ENCODE peak calls at places on chromosomes 5 and 9, in ten cellular contexts. One of them, this sample, is unnamed.

GRCh38 chr5:88824892-88825781 is 57.8 kb downstream of the MEF2C start:
- DNase-seq in H54: no peak
- DNase-seq in activated naive CD4-positive, alpha-beta T cell: no peak
- DNase-seq in NCI-H748 treated with DMSO at 0.1 percent for 48 hours: no peak
- DNase-seq in GM13977: no peak
- DNase-seq in IMR-90: peak; percentile 67
- DNase-seq in putamen: no peak
- DNase-seq in activated naive CD8-positive, alpha-beta T cell treated with anti-CD3 and anti-CD28 coated beads, Interleukin-2, amount 50 U/mL, for 16 hours: no peak
- DNase-seq in suprapubic skin: no peak
- DNase-seq in midbrain: no peak
- DNase-seq in this sample: no peak

GRCh38 chr9:14238518-14238917 is 75.4 kb downstream of the NFIB start:
- DNase-seq in H54: no peak
- DNase-seq in midbrain: no peak
- DNase-seq in NCI-H748 treated with DMSO at 0.1 percent for 48 hours: no peak
- DNase-seq in activated naive CD8-positive, alpha-beta T cell treated with anti-CD3 and anti-CD28 coated beads, Interleukin-2, amount 50 U/mL, for 16 hours: no peak
- DNase-seq in putamen: peak; percentile 12
- DNase-seq in suprapubic skin: no peak
- DNase-seq in GM13977: no peak
- DNase-seq in activated naive CD4-positive, alpha-beta T cell: no peak
- DNase-seq in IMR-90: peak; percentile 58
- DNase-seq in this sample: no peak

GRCh38 chr9:104557179-104557634 is 11.8 kb upstream of the OR13C8 start:
- DNase-seq in H54: no peak
- DNase-seq in midbrain: no peak
- DNase-seq in suprapubic skin: no peak
- DNase-seq in activated naive CD4-positive, alpha-beta T cell: no peak
- DNase-seq in NCI-H748 treated with DMSO at 0.1 percent for 48 hours: no peak
- DNase-seq in GM13977: no peak
- DNase-seq in putamen: no peak
- DNase-seq in activated naive CD8-positive, alpha-beta T cell treated with anti-CD3 and anti-CD28 coated beads, Interleukin-2, amount 50 U/mL, for 16 hours: no peak
- DNase-seq in IMR-90: no peak
- DNase-seq in this sample: no peak

GRCh38 chr5:109053995-109054417 is 306.3 kb downstream of the FER start:
- DNase-seq in NCI-H748 treated with DMSO at 0.1 percent for 48 hours: no peak
- DNase-seq in activated naive CD8-positive, alpha-beta T cell treated with anti-CD3 and anti-CD28 coated beads, Interleukin-2, amount 50 U/mL, for 16 hours: no peak
- DNase-seq in activated naive CD4-positive, alpha-beta T cell: no peak
- DNase-seq in H54: no peak
- DNase-seq in midbrain: no peak
- DNase-seq in IMR-90: peak; percentile 92
- DNase-seq in suprapubic skin: no peak
- DNase-seq in putamen: no peak
- DNase-seq in GM13977: no peak
- DNase-seq in this sample: peak; percentile 13

GRCh38 chr5:160369990-160370712 is at the start of gene C1QTNF2:
- DNase-seq in suprapubic skin: peak; percentile 88
- DNase-seq in putamen: peak; percentile 27
- DNase-seq in midbrain: peak; percentile 42
- DNase-seq in IMR-90: peak; percentile 72
- DNase-seq in activated naive CD4-positive, alpha-beta T cell: no peak
- DNase-seq in NCI-H748 treated with DMSO at 0.1 percent for 48 hours: no peak
- DNase-seq in H54: peak; percentile 57
- DNase-seq in activated naive CD8-positive, alpha-beta T cell treated with anti-CD3 and anti-CD28 coated beads, Interleukin-2, amount 50 U/mL, for 16 hours: no peak
- DNase-seq in GM13977: peak; percentile 30
- DNase-seq in this sample: no peak

GRCh38 chr9:91301161-91301560 is 60.6 kb downstream of the AUH start:
- DNase-seq in suprapubic skin: no peak
- DNase-seq in GM13977: no peak
- DNase-seq in activated naive CD4-positive, alpha-beta T cell: no peak
- DNase-seq in H54: no peak
- DNase-seq in activated naive CD8-positive, alpha-beta T cell treated with anti-CD3 and anti-CD28 coated beads, Interleukin-2, amount 50 U/mL, for 16 hours: no peak
- DNase-seq in NCI-H748 treated with DMSO at 0.1 percent for 48 hours: no peak
- DNase-seq in IMR-90: peak; percentile 31
- DNase-seq in midbrain: no peak
- DNase-seq in putamen: no peak
- DNase-seq in this sample: no peak

GRCh38 chr9:96391021-96391765 is 7.7 kb upstream of the SLC35D2 start:
- DNase-seq in activated naive CD8-positive, alpha-beta T cell treated with anti-CD3 and anti-CD28 coated beads, Interleukin-2, amount 50 U/mL, for 16 hours: no peak
- DNase-seq in H54: no peak
- DNase-seq in putamen: no peak
- DNase-seq in suprapubic skin: no peak
- DNase-seq in NCI-H748 treated with DMSO at 0.1 percent for 48 hours: no peak
- DNase-seq in activated naive CD4-positive, alpha-beta T cell: no peak
- DNase-seq in IMR-90: peak; percentile 37
- DNase-seq in midbrain: no peak
- DNase-seq in GM13977: no peak
- DNase-seq in this sample: no peak

GRCh38 chr9:4371108-4371507 is 71.2 kb upstream of the GLIS3 start:
- DNase-seq in NCI-H748 treated with DMSO at 0.1 percent for 48 hours: no peak
- DNase-seq in IMR-90: peak; percentile 92
- DNase-seq in activated naive CD8-positive, alpha-beta T cell treated with anti-CD3 and anti-CD28 coated beads, Interleukin-2, amount 50 U/mL, for 16 hours: no peak
- DNase-seq in suprapubic skin: no peak
- DNase-seq in GM13977: no peak
- DNase-seq in H54: peak; percentile 65
- DNase-seq in activated naive CD4-positive, alpha-beta T cell: no peak
- DNase-seq in midbrain: no peak
- DNase-seq in putamen: no peak
- DNase-seq in this sample: no peak

GRCh38 chr5:156402387-156402921 is 75.5 kb downstream of the SGCD start:
- DNase-seq in IMR-90: no peak
- DNase-seq in activated naive CD8-positive, alpha-beta T cell treated with anti-CD3 and anti-CD28 coated beads, Interleukin-2, amount 50 U/mL, for 16 hours: no peak
- DNase-seq in GM13977: peak; percentile 72
- DNase-seq in putamen: peak; percentile 15
- DNase-seq in suprapubic skin: no peak
- DNase-seq in activated naive CD4-positive, alpha-beta T cell: no peak
- DNase-seq in midbrain: no peak
- DNase-seq in H54: no peak
- DNase-seq in NCI-H748 treated with DMSO at 0.1 percent for 48 hours: peak; percentile 50
- DNase-seq in this sample: peak; percentile 74

GRCh38 chr5:120923026-120923425 is 458.9 kb downstream of the PRR16 start:
- DNase-seq in activated naive CD4-positive, alpha-beta T cell: no peak
- DNase-seq in H54: no peak
- DNase-seq in IMR-90: no peak
- DNase-seq in NCI-H748 treated with DMSO at 0.1 percent for 48 hours: no peak
- DNase-seq in suprapubic skin: no peak
- DNase-seq in activated naive CD8-positive, alpha-beta T cell treated with anti-CD3 and anti-CD28 coated beads, Interleukin-2, amount 50 U/mL, for 16 hours: no peak
- DNase-seq in putamen: no peak
- DNase-seq in GM13977: no peak
- DNase-seq in midbrain: no peak
- DNase-seq in this sample: no peak

GRCh38 chr5:91591076-91591475 is 208.0 kb upstream of the ARRDC3 start:
- DNase-seq in NCI-H748 treated with DMSO at 0.1 percent for 48 hours: no peak
- DNase-seq in suprapubic skin: no peak
- DNase-seq in putamen: no peak
- DNase-seq in IMR-90: no peak
- DNase-seq in H54: no peak
- DNase-seq in midbrain: no peak
- DNase-seq in activated naive CD8-positive, alpha-beta T cell treated with anti-CD3 and anti-CD28 coated beads, Interleukin-2, amount 50 U/mL, for 16 hours: no peak
- DNase-seq in activated naive CD4-positive, alpha-beta T cell: no peak
- DNase-seq in GM13977: no peak
- DNase-seq in this sample: no peak

GRCh38 chr5:80302636-80303035 is 17.2 kb upstream of the SPZ1 start:
- DNase-seq in midbrain: no peak
- DNase-seq in H54: no peak
- DNase-seq in activated naive CD8-positive, alpha-beta T cell treated with anti-CD3 and anti-CD28 coated beads, Interleukin-2, amount 50 U/mL, for 16 hours: no peak
- DNase-seq in activated naive CD4-positive, alpha-beta T cell: no peak
- DNase-seq in GM13977: no peak
- DNase-seq in NCI-H748 treated with DMSO at 0.1 percent for 48 hours: no peak
- DNase-seq in IMR-90: no peak
- DNase-seq in putamen: no peak
- DNase-seq in suprapubic skin: peak; percentile 37
- DNase-seq in this sample: no peak

GRCh38 chr5:56080375-56081052 is 85.8 kb upstream of the IL6ST start:
- DNase-seq in H54: no peak
- DNase-seq in midbrain: no peak
- DNase-seq in IMR-90: no peak
- DNase-seq in NCI-H748 treated with DMSO at 0.1 percent for 48 hours: no peak
- DNase-seq in suprapubic skin: no peak
- DNase-seq in activated naive CD4-positive, alpha-beta T cell: no peak
- DNase-seq in activated naive CD8-positive, alpha-beta T cell treated with anti-CD3 and anti-CD28 coated beads, Interleukin-2, amount 50 U/mL, for 16 hours: no peak
- DNase-seq in GM13977: no peak
- DNase-seq in putamen: no peak
- DNase-seq in this sample: no peak

GRCh38 chr9:38761999-38762398 is 42.1 kb upstream of the FAM240B start:
- DNase-seq in GM13977: no peak
- DNase-seq in midbrain: no peak
- DNase-seq in suprapubic skin: no peak
- DNase-seq in H54: no peak
- DNase-seq in activated naive CD8-positive, alpha-beta T cell treated with anti-CD3 and anti-CD28 coated beads, Interleukin-2, amount 50 U/mL, for 16 hours: no peak
- DNase-seq in NCI-H748 treated with DMSO at 0.1 percent for 48 hours: no peak
- DNase-seq in putamen: no peak
- DNase-seq in IMR-90: no peak
- DNase-seq in activated naive CD4-positive, alpha-beta T cell: no peak
- DNase-seq in this sample: no peak

GRCh38 chr5:115179959-115180709 is 10.4 kb upstream of the TRIM36 start:
- DNase-seq in activated naive CD8-positive, alpha-beta T cell treated with anti-CD3 and anti-CD28 coated beads, Interleukin-2, amount 50 U/mL, for 16 hours: no peak
- DNase-seq in NCI-H748 treated with DMSO at 0.1 percent for 48 hours: peak; percentile 67
- DNase-seq in putamen: no peak
- DNase-seq in H54: no peak
- DNase-seq in midbrain: no peak
- DNase-seq in suprapubic skin: no peak
- DNase-seq in GM13977: peak; percentile 67
- DNase-seq in activated naive CD4-positive, alpha-beta T cell: no peak
- DNase-seq in IMR-90: peak; percentile 4
- DNase-seq in this sample: peak; percentile 52

GRCh38 chr5:141758316-141758965 is 76.4 kb upstream of the ARAP3 start:
- DNase-seq in NCI-H748 treated with DMSO at 0.1 percent for 48 hours: no peak
- DNase-seq in GM13977: no peak
- DNase-seq in activated naive CD8-positive, alpha-beta T cell treated with anti-CD3 and anti-CD28 coated beads, Interleukin-2, amount 50 U/mL, for 16 hours: no peak
- DNase-seq in H54: no peak
- DNase-seq in IMR-90: no peak
- DNase-seq in suprapubic skin: no peak
- DNase-seq in midbrain: no peak
- DNase-seq in putamen: peak; percentile 65
- DNase-seq in activated naive CD4-positive, alpha-beta T cell: no peak
- DNase-seq in this sample: no peak

GRCh38 chr5:73233461-73234151 is 60.6 kb downstream of the TMEM174 start:
- DNase-seq in NCI-H748 treated with DMSO at 0.1 percent for 48 hours: no peak
- DNase-seq in GM13977: no peak
- DNase-seq in midbrain: peak; percentile 7
- DNase-seq in H54: no peak
- DNase-seq in activated naive CD4-positive, alpha-beta T cell: no peak
- DNase-seq in activated naive CD8-positive, alpha-beta T cell treated with anti-CD3 and anti-CD28 coated beads, Interleukin-2, amount 50 U/mL, for 16 hours: no peak
- DNase-seq in IMR-90: no peak
- DNase-seq in suprapubic skin: no peak
- DNase-seq in putamen: no peak
- DNase-seq in this sample: no peak

GRCh38 chr9:13369426-13369825 is 89.9 kb upstream of the MPDZ start:
- DNase-seq in NCI-H748 treated with DMSO at 0.1 percent for 48 hours: no peak
- DNase-seq in H54: no peak
- DNase-seq in activated naive CD4-positive, alpha-beta T cell: no peak
- DNase-seq in midbrain: no peak
- DNase-seq in putamen: no peak
- DNase-seq in GM13977: no peak
- DNase-seq in suprapubic skin: no peak
- DNase-seq in activated naive CD8-positive, alpha-beta T cell treated with anti-CD3 and anti-CD28 coated beads, Interleukin-2, amount 50 U/mL, for 16 hours: no peak
- DNase-seq in IMR-90: no peak
- DNase-seq in this sample: no peak